ENCODE peak calls at places on chromosome 11, in eight cellular contexts. T is activated CD8-positive, alpha-beta memory T cell treated with anti-CD3 and anti-CD28 coated beads, Interleukin-2, amount 50 U/mL, for 48 hours; E is GM19239; J is cardiac muscle cell; N is tibial artery; Y is NCI-H510A treated with DMSO at 0.1 percent for 48 hours; K is ELR; B is fibroblast of mammary gland. O is an unnamed sample.

GRCh38 chr11:77557553-77557952 is 32.2 kb upstream of the AQP11 start:
- DNase-seq in T (no peak), E (no peak), J (peak), N (no peak), Y (peak), K (peak), B (peak), O (no peak)

GRCh38 chr11:84902445-84902844 is 724.7 kb downstream of the DLG2 start:
- DNase-seq in T (no peak), E (no peak), J (no peak), N (no peak), Y (no peak), K (no peak), B (no peak), O (no peak)

GRCh38 chr11:132632641-132633124 is 899.6 kb downstream of the OPCML start:
- DNase-seq in T (no peak), E (no peak), J (peak), N (no peak), Y (peak), K (peak), B (peak), O (no peak)

GRCh38 chr11:20103281-20103680 is 57.0 kb downstream of the DBX1 start:
- DNase-seq in T (no peak), E (no peak), J (no peak), N (no peak), Y (no peak), K (no peak), B (no peak), O (no peak)

GRCh38 chr11:93017821-93018690 is 48.6 kb downstream of the MTNR1B start:
- DNase-seq in T (no peak), E (no peak), J (peak), N (no peak), Y (no peak), K (peak), B (peak), O (no peak)

GRCh38 chr11:67499808-67500793 is 5.1 kb downstream of the PITPNM1 start:
- DNase-seq in T (no peak), E (no peak), J (no peak), N (no peak), Y (no peak), K (no peak), B (no peak), O (peak)

GRCh38 chr11:88439356-88439755 is 101.8 kb upstream of the CTSC start:
- DNase-seq in T (no peak), E (no peak), J (no peak), N (no peak), Y (no peak), K (no peak), B (no peak), O (no peak)

GRCh38 chr11:64100345-64100744 is 64.6 kb downstream of the FLRT1 start:
- DNase-seq in T (no peak), E (peak), J (no peak), N (no peak), Y (peak), K (no peak), B (no peak), O (no peak)

GRCh38 chr11:112620621-112621394 is 340.4 kb upstream of the NCAM1 start:
- DNase-seq in T (no peak), E (no peak), J (peak), N (no peak), Y (peak), K (peak), B (no peak), O (no peak)

GRCh38 chr11:78699606-78700005 is 124.9 kb upstream of the NARS2 start:
- DNase-seq in T (no peak), E (no peak), J (no peak), N (no peak), Y (no peak), K (no peak), B (no peak), O (no peak)

GRCh38 chr11:13726456-13726855 is 58.0 kb downstream of the FAR1 start:
- DNase-seq in T (no peak), E (no peak), J (no peak), N (no peak), Y (no peak), K (no peak), B (no peak), O (no peak)

GRCh38 chr11:96008161-96008560 is 84.3 kb upstream of the MTMR2 start:
- DNase-seq in T (no peak), E (no peak), J (no peak), N (no peak), Y (no peak), K (peak), B (peak), O (no peak)

GRCh38 chr11:69000831-69001245 is 12.2 kb downstream of the MRGPRF start:
- DNase-seq in T (no peak), E (no peak), J (peak), N (peak), Y (no peak), K (peak), B (peak), O (peak)

GRCh38 chr11:19980957-19981669 is 179.2 kb downstream of the DBX1 start:
- DNase-seq in T (no peak), E (no peak), J (peak), N (peak), Y (no peak), K (no peak), B (no peak), O (no peak)

GRCh38 chr11:1437500-1437899 is 47.8 kb downstream of the BRSK2 start:
- DNase-seq in T (no peak), E (no peak), J (peak), N (no peak), Y (no peak), K (peak), B (no peak), O (no peak)

GRCh38 chr11:69627551-69627950 is 13.4 kb upstream of the CCND1 start:
- DNase-seq in T (no peak), E (no peak), J (no peak), N (no peak), Y (no peak), K (no peak), B (no peak), O (no peak)

GRCh38 chr11:33723238-33723881 is 12.9 kb downstream of the CD59 start:
- DNase-seq in T (no peak), E (no peak), J (peak), N (no peak), Y (no peak), K (peak), B (peak), O (no peak)

GRCh38 chr11:113991170-113991569 is 16.3 kb downstream of the HTR3A start:
- DNase-seq in T (no peak), E (no peak), J (peak), N (no peak), Y (no peak), K (peak), B (peak), O (no peak)

GRCh38 chr11:70666336-70666735 is 268.0 kb downstream of the CTTN start:
- DNase-seq in T (no peak), E (no peak), J (no peak), N (no peak), Y (no peak), K (no peak), B (no peak), O (no peak)

GRCh38 chr11:86153439-86153838 is 84.6 kb upstream of the PICALM start:
- DNase-seq in T (no peak), E (no peak), J (no peak), N (no peak), Y (no peak), K (no peak), B (no peak), O (no peak)

GRCh38 chr11:58618215-58618614 is 4.2 kb upstream of the CNTF start:
- DNase-seq in T (no peak), E (no peak), J (no peak), N (no peak), Y (no peak), K (no peak), B (no peak), O (no peak)

GRCh38 chr11:35035894-35036408 is 103.0 kb upstream of the CD44 start:
- DNase-seq in T (no peak), E (no peak), J (peak), N (no peak), Y (no peak), K (peak), B (peak), O (no peak)

GRCh38 chr11:116793476-116794096 is 1.9 kb upstream of the APOA5 start:
- DNase-seq in T (no peak), E (no peak), J (peak), N (no peak), Y (no peak), K (peak), B (peak), O (no peak)

O was measured in aorta.